ENCODE peak calls at places on chromosome 9, in five cellular contexts. Q is stomach; C is KBM-7; V is NCI-H1417 treated with DMSO at 0.1 percent for 48 hours; X is effector memory CD8-positive, alpha-beta T cell. D is an unnamed sample.

GRCh38 chr9:137245450-137246421 is 4.6 kb downstream of the TUBB4B start:
- DNase-seq in X (no peak), V (peak; percentile 39), C (no peak), Q (no peak), D (no peak)

GRCh38 chr9:81174023-81174422 is 515.3 kb downstream of the TLE1 start:
- DNase-seq in X (no peak), V (no peak), Q (no peak), C (no peak), D (no peak)

GRCh38 chr9:88980732-88981336 is 10.4 kb upstream of the S1PR3 start:
- DNase-seq in Q (no peak), V (no peak), X (no peak), C (no peak), D (no peak)

GRCh38 chr9:93891050-93891449 is 64.1 kb downstream of the BARX1 start:
- DNase-seq in V (no peak), C (no peak), X (no peak), Q (no peak), D (no peak)

GRCh38 chr9:16608906-16609305 is 261.6 kb downstream of the BNC2 start:
- DNase-seq in C (no peak), X (no peak), V (no peak), Q (no peak), D (no peak)

GRCh38 chr9:88358743-88359142 is 29.5 kb upstream of the SPIN1 start:
- DNase-seq in Q (no peak), C (peak; percentile 82), V (no peak), X (no peak), D (no peak)

GRCh38 chr9:37916471-37917314 is 12.8 kb upstream of the SLC25A51 start:
- DNase-seq in V (no peak), X (no peak), C (no peak), Q (no peak), D (peak; percentile 51)

GRCh38 chr9:14173730-14174129 is 140.2 kb downstream of the NFIB start:
- DNase-seq in V (no peak), Q (peak; percentile 35), C (no peak), X (no peak), D (no peak)

GRCh38 chr9:95129651-95130291 is 187.7 kb downstream of the FANCC start:
- DNase-seq in Q (no peak), V (peak; percentile 52), C (no peak), X (no peak), D (no peak)

GRCh38 chr9:26426732-26427131 is 465.9 kb downstream of the CAAP1 start:
- DNase-seq in Q (no peak), V (no peak), C (no peak), X (no peak), D (no peak)

GRCh38 chr9:91949946-91950664 is at the start of gene ROR2:
- DNase-seq in X (peak; percentile 64), Q (peak; percentile 84), V (no peak), C (peak; percentile 46), D (no peak)

GRCh38 chr9:31137151-31137849 is 1247.1 kb upstream of the ACO1 start:
- DNase-seq in Q (peak; percentile 27), X (no peak), V (no peak), C (no peak), D (no peak)

GRCh38 chr9:127545196-127546124 is 66.6 kb upstream of the STXBP1 start:
- DNase-seq in X (no peak), V (no peak), C (no peak), Q (peak; percentile 82), D (peak; percentile 87)

GRCh38 chr9:110069326-110070248 is 138.4 kb downstream of the C9orf152 start:
- DNase-seq in C (no peak), V (no peak), Q (no peak), X (no peak), D (no peak)

GRCh38 chr9:119088002-119088401 is 281.2 kb downstream of the BRINP1 start:
- DNase-seq in V (peak; percentile 61), X (no peak), Q (no peak), C (no peak), D (no peak)

GRCh38 chr9:137045294-137046093 is 483 bp downstream of the NPDC1 start:
- DNase-seq in X (no peak), Q (no peak), C (no peak), V (no peak), D (no peak)

GRCh38 chr9:109640232-109641078 is 139.5 kb upstream of the PALM2AKAP2 start:
- DNase-seq in X (no peak), V (peak; percentile 48), Q (peak; percentile 36), C (no peak), D (peak; percentile 66)

GRCh38 chr9:115391166-115391825 is 273.3 kb upstream of the TNC start:
- DNase-seq in Q (no peak), V (no peak), X (no peak), C (no peak), D (no peak)

GRCh38 chr9:90958328-90958727 is 156.7 kb downstream of the SYK start:
- DNase-seq in C (no peak), Q (no peak), X (no peak), V (no peak), D (no peak)

GRCh38 chr9:16175461-16175860 is 622.6 kb downstream of the CCDC171 start:
- DNase-seq in X (no peak), Q (no peak), C (no peak), V (no peak), D (no peak)

GRCh38 chr9:69818946-69819345 is 1.7 kb upstream of the CFAP95 start:
- DNase-seq in Q (no peak), V (no peak), C (no peak), X (no peak), D (no peak)

GRCh38 chr9:37966443-37967271 is 62.7 kb upstream of the SLC25A51 start:
- DNase-seq in X (no peak), C (no peak), Q (peak; percentile 58), V (no peak), D (no peak)

GRCh38 chr9:36865731-36866635 is 168.1 kb downstream of the PAX5 start:
- DNase-seq in X (no peak), V (no peak), C (no peak), Q (no peak), D (no peak)

GRCh38 chr9:92738661-92739081 is 26.0 kb downstream of the BICD2 start:
- DNase-seq in C (no peak), X (no peak), Q (peak; percentile 43), V (no peak), D (peak; percentile 37)

GRCh38 chr9:125121156-125121555 is 22.2 kb downstream of the SCAI start:
- DNase-seq in V (no peak), Q (no peak), C (no peak), X (no peak), D (no peak)

GRCh38 chr9:135343733-135344522 is 135.7 kb upstream of the PPP1R26 start:
- DNase-seq in X (peak; percentile 38), C (peak; percentile 24), Q (peak; percentile 68), V (no peak), D (peak; percentile 64)

GRCh38 chr9:31119882-31120481 is 1264.5 kb upstream of the ACO1 start:
- DNase-seq in X (peak; percentile 21), Q (peak; percentile 27), C (peak; percentile 20), V (no peak), D (no peak)

GRCh38 chr9:4674783-4675182 is 4.6 kb upstream of the CDC37L1 start:
- DNase-seq in X (no peak), V (no peak), Q (no peak), C (no peak), D (no peak)

GRCh38 chr9:129695870-129696269 is 30.4 kb downstream of the PRRX2 start:
- DNase-seq in X (no peak), C (no peak), Q (no peak), V (no peak), D (no peak)

GRCh38 chr9:5719546-5719945 is 90.6 kb downstream of the RIC1 start:
- DNase-seq in Q (no peak), X (no peak), V (no peak), C (no peak), D (no peak)

GRCh38 chr9:16816006-16816405 is 54.5 kb downstream of the BNC2 start:
- DNase-seq in V (no peak), X (no peak), Q (no peak), C (no peak), D (no peak)

GRCh38 chr9:99778308-99778707 is 43.4 kb upstream of the NR4A3 start:
- DNase-seq in C (no peak), Q (no peak), V (no peak), X (no peak), D (no peak)

GRCh38 chr9:69542942-69543704 is 129.0 kb downstream of the APBA1 start:
- DNase-seq in X (no peak), V (peak; percentile 58), Q (no peak), C (no peak), D (no peak)

D was measured in RWPE2.